ENCODE peak calls at places on chromosome 1, in six cellular contexts. M is CD8-positive, alpha-beta T cell; H is fibroblast of villous mesenchyme; V is fibroblast of mammary gland; D is IMR-90; Y is brain microvascular endothelial cell. B is an unnamed sample.
A peak's percentile ranks its signal among the peaks of the same experiment; 100 is the strongest.

GRCh38 chr1:159600894-159601293 is 13.3 kb downstream of the APCS start:
- DNase-seq in M (no peak), H (no peak), V (no peak), D (no peak), Y (no peak), B (no peak)

GRCh38 chr1:181044449-181044966 is 10.7 kb downstream of the MR1 start:
- DNase-seq in M (peak; percentile 54), H (peak; percentile 24), V (peak; percentile 9), D (peak; percentile 26), Y (no peak), B (peak; percentile 43)

GRCh38 chr1:12480031-12480430 is 138.0 kb downstream of the DHRS3 start:
- DNase-seq in M (no peak), H (no peak), V (no peak), D (no peak), Y (no peak), B (no peak)

GRCh38 chr1:87968259-87968955 is 639.7 kb downstream of the LMO4 start:
- DNase-seq in M (no peak), H (peak; percentile 81), V (peak; percentile 61), D (peak; percentile 69), Y (peak; percentile 65), B (peak; percentile 78)

GRCh38 chr1:235261243-235261642 is 66.7 kb downstream of the ARID4B start:
- DNase-seq in M (no peak), H (no peak), V (no peak), D (no peak), Y (no peak), B (no peak)

GRCh38 chr1:229848762-229849677 is 218.0 kb upstream of the GALNT2 start:
- DNase-seq in M (no peak), H (peak; percentile 37), V (peak; percentile 37), D (peak; percentile 26), Y (peak; percentile 11), B (peak; percentile 45)

GRCh38 chr1:235502601-235503332 is 1.5 kb downstream of the B3GALNT2 start:
- DNase-seq in M (no peak), H (peak; percentile 79), V (peak; percentile 47), D (peak; percentile 64), Y (peak; percentile 6), B (peak; percentile 36)

GRCh38 chr1:54008876-54009275 is 9.1 kb downstream of the LDLRAD1 start:
- DNase-seq in M (no peak), H (no peak), V (no peak), D (no peak), Y (no peak), B (no peak)

DNA sequence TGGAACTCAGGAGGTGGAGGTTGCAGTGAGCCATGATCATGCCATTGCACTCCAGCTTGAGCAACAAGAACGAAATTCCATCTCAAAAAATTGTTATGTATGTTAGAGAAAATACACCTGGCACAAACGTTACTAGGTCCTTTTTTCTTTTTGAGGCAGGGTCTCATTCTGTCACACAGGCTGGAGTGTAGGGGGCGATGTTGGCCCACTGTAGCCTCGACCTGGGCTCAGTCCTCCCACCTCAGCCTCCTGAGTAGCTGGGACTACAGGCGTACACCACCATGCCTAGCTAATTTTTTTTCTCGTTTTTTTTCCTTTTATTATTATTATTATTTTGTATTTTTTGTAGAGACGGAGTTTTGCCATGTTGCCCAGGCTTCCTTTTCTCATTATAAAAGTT is 4.4 kb downstream of the HAX1 start:
- DNase-seq in M (peak; percentile 32), H (no peak), V (no peak), D (no peak), Y (no peak), B (no peak)
- TF ChIP-seq CTCF in M (no peak), H (peak; percentile 24), V (peak; percentile 11), D (peak; percentile 3), Y (peak; percentile 37), B (peak; percentile 39)

GRCh38 chr1:241636291-241636690 is 3.9 kb downstream of the CHML start:
- DNase-seq in M (no peak), H (peak; percentile 21), V (no peak), D (peak; percentile 71), Y (no peak), B (no peak)
- H3K4me3 ChIP-seq in M (no peak overlapping the region), H (no peak overlapping the region), V (no peak overlapping the region), D (no peak overlapping the region), Y (no peak overlapping the region), B (no peak overlapping the region)

GRCh38 chr1:111976842-111977241 is 12.6 kb downstream of the KCND3 start:
- DNase-seq in M (no peak), H (no peak), V (no peak), D (no peak), Y (no peak), B (no peak)

GRCh38 chr1:111976332-111976731 is 13.1 kb downstream of the KCND3 start:
- DNase-seq in M (no peak), H (no peak), V (no peak), D (no peak), Y (no peak), B (no peak)

GRCh38 chr1:111978695-111979094 is 10.8 kb downstream of the KCND3 start:
- DNase-seq in M (no peak), H (no peak), V (no peak), D (no peak), Y (no peak), B (no peak)

GRCh38 chr1:111980684-111981083 is 8.8 kb downstream of the KCND3 start:
- DNase-seq in M (no peak), H (no peak), V (no peak), D (no peak), Y (no peak), B (no peak)

GRCh38 chr1:111977378-111977777 is 12.1 kb downstream of the KCND3 start:
- DNase-seq in M (no peak), H (no peak), V (no peak), D (no peak), Y (no peak), B (no peak)
- TF ChIP-seq CTCF in M (no peak), H (no peak), V (no peak), D (no peak), Y (no peak), B (no peak)

DNA sequence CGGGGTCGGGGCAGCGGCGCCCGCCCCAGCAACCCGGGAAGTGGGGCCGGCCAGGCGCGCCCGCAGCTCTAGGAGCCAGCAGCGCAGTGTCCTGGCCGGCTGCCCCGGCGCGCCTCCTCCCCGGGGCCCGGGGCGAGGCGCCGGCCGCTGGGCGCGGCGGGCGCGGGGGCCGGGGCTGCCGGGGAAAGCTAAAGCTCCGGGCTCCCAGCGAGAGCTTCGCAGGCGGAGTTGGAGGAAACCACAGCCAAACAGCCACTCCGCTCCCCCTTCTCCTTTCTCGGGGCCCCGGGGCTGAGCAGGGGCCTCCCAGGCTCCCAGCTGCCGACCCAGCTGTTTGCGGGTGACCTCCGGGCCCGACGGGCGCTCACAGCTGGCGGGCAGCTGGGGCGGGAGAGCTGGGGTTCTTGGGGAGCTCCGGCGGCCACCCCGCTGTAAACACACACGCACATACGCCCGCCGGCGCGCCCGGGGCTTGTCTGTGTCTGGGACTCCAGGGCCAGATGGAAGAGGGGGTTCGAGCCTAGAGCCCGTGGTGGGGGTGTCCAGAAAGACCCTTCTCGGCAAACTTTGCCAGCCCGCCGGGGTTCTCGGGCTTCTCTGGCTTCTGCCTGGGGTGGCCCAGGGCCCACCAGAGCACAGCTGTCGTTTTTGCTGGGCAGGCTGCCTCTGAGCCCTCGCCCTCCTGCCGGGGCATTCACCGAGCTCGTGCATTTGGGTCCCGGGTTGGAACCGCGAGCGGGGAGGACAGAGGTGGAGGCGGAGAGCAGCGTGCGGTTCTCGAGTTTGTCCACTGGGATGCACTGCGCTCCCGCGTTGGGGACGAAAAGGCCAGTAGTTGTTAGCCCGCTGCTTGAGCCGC is 1.5 kb downstream of the AJAP1 start:
- DNase-seq in M (no peak), H (peak; percentile 21), V (peak; percentile 43), D (no peak), Y (peak; percentile 62), B (peak; percentile 19)
- H3K4me3 ChIP-seq in M (no peak overlapping the region), H (no peak overlapping the region), V (peak overlapping the region; percentile 10), D (no peak overlapping the region), Y (peak overlapping the region; percentile 57), B (no peak overlapping the region)

GRCh38 chr1:191255354-191256057 is 777.8 kb upstream of the BRINP3 start:
- DNase-seq in M (no peak), H (no peak), V (no peak), D (no peak), Y (no peak), B (no peak)
- TF ChIP-seq CTCF in M (no peak), H (no peak), V (no peak), D (no peak), Y (no peak), B (no peak)

GRCh38 chr1:93876284-93876683 is 2.7 kb downstream of the DNTTIP2 start:
- DNase-seq in M (no peak), H (no peak), V (no peak), D (no peak), Y (no peak), B (no peak)
- H3K4me3 ChIP-seq in M (no peak overlapping the region), H (no peak overlapping the region), V (no peak overlapping the region), D (no peak overlapping the region), Y (no peak overlapping the region), B (no peak overlapping the region)

DNA sequence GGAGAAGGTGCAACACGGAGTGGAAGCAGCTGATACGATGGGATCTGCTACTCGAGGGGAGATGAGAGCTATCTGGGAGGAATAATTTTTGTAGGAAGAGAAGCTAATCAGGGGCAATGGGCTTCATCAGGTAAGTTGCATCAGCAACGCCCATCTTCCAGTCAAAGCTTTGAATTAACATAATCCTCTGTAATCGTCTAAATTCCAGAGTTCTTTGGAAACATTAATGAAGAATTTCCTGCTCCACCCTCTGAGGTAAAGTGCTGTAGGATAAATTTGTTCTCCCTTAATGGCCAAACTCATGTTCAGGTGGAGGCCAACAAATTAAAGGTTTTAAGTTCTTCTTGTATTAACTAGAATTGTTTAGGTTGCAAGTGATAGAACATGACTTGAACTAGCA is 94.0 kb upstream of the KAZN start:
- DNase-seq in M (no peak), H (no peak), V (no peak), D (no peak), Y (no peak), B (no peak)
- TF ChIP-seq CTCF in M (no peak), H (no peak), V (no peak), D (no peak), Y (no peak), B (no peak)

GRCh38 chr1:203065191-203065590 is 20.6 kb downstream of the MYOG start:
- DNase-seq in M (no peak), H (no peak), V (no peak), D (no peak), Y (no peak), B (no peak)
- H3K4me3 ChIP-seq in M (no peak overlapping the region), H (no peak overlapping the region), V (no peak overlapping the region), D (no peak overlapping the region), Y (no peak overlapping the region), B (no peak overlapping the region)

GRCh38 chr1:90616395-90616794 is 100.7 kb downstream of the BARHL2 start:
- DNase-seq in M (no peak), H (no peak), V (no peak), D (no peak), Y (peak; percentile 5), B (no peak)
- TF ChIP-seq CTCF in M (no peak), H (peak; percentile 3), V (no peak), D (peak; percentile 17), Y (peak; percentile 39), B (peak; percentile 14)

B was measured in cardiac fibroblast.